ENCODE peak calls at places on chromosomes 4 and X, in five cellular contexts. L is endodermal cell, N is fibroblast of the aortic adventitia, T is cardiac fibroblast, Y is left ventricle myocardium inferior. M is an unnamed sample.

GRCh38 chr4:80610845-80611244 is 275.3 kb downstream of the CFAP299 start:
- DNase-seq in L (no peak), T (peak; percentile 51), Y (no peak), N (peak; percentile 70), M (no peak)

GRCh38 chr4:15918484-15919129 is 19.9 kb downstream of the FGFBP1 start:
- DNase-seq in L (no peak), Y (no peak), T (no peak), N (no peak), M (peak; percentile 29)

GRCh38 chr4:177251237-177251636 is 58.4 kb upstream of the NEIL3 start:
- DNase-seq in T (no peak), Y (no peak), N (no peak), L (no peak), M (no peak)

GRCh38 chrX:155951237-155951789 is 46.2 kb upstream of the IL9R start:
- DNase-seq in T (no peak), L (no peak), N (no peak), Y (no peak), M (no peak)

GRCh38 chr4:3034231-3034630 is 40.1 kb downstream of the HTT-AS start:
- DNase-seq in Y (no peak), T (no peak), L (no peak), N (no peak), M (no peak)

GRCh38 chr4:14221176-14221575 is 593.7 kb upstream of the BOD1L1 start:
- DNase-seq in T (peak; percentile 32), L (no peak), N (peak; percentile 11), Y (no peak), M (no peak)

GRCh38 chr4:73275318-73275654 is 16.7 kb upstream of the ANKRD17 start:
- DNase-seq in L (no peak), Y (no peak), T (no peak), N (no peak), M (no peak)

GRCh38 chr4:168618577-168619265 is 121.9 kb downstream of the PALLD start:
- DNase-seq in T (peak; percentile 90), Y (no peak), L (no peak), N (peak; percentile 64), M (no peak)

GRCh38 chrX:11188664-11189063 is 77.5 kb downstream of the HCCS start:
- DNase-seq in N (peak; percentile 1), T (peak; percentile 48), Y (no peak), L (no peak), M (no peak)

GRCh38 chrX:53190363-53190960 is 34.5 kb downstream of the KDM5C start:
- DNase-seq in T (peak; percentile 2), N (no peak), L (peak; percentile 86), Y (no peak), M (no peak)

GRCh38 chr4:77473509-77473908 is 132.1 kb upstream of the CXCL13 start:
- DNase-seq in L (peak; percentile 64), N (peak; percentile 39), Y (no peak), T (peak; percentile 11), M (no peak)

GRCh38 chrX:70025464-70025863 is 24.3 kb downstream of the AWAT2 start:
- DNase-seq in Y (no peak), T (no peak), L (no peak), N (peak; percentile 71), M (no peak)

GRCh38 chrX:17038277-17038676 is 91.8 kb downstream of the REPS2 start:
- DNase-seq in L (no peak), Y (no peak), N (no peak), T (no peak), M (no peak)

GRCh38 chrX:19349263-19349662 is 5.5 kb downstream of the PDHA1 start:
- DNase-seq in Y (no peak), T (no peak), L (no peak), N (no peak), M (no peak)

GRCh38 chr4:134691915-134692314 is 490.3 kb upstream of the PABPC4L start:
- DNase-seq in Y (no peak), N (no peak), L (no peak), T (no peak), M (no peak)

GRCh38 chr4:83860200-83860599 is 324.3 kb downstream of the GPAT3 start:
- DNase-seq in T (no peak), Y (no peak), L (no peak), N (no peak), M (no peak)

GRCh38 chr4:55066018-55066417 is 59.4 kb downstream of the KDR start:
- DNase-seq in N (no peak), T (no peak), Y (no peak), L (no peak), M (no peak)

GRCh38 chr4:25915359-25915716 is 1.3 kb downstream of the SMIM20 start:
- DNase-seq in T (peak; percentile 88), N (peak; percentile 79), Y (no peak), L (no peak), M (no peak)

GRCh38 chr4:170090667-170091052 is 904 bp upstream of the AADAT start:
- DNase-seq in N (no peak), L (no peak), Y (no peak), T (peak; percentile 36), M (no peak)

GRCh38 chr4:57034571-57034970 is 55.9 kb downstream of the POLR2B start:
- DNase-seq in L (no peak), Y (no peak), T (no peak), N (no peak), M (no peak)

GRCh38 chr4:57039345-57039744 is 60.6 kb downstream of the POLR2B start:
- DNase-seq in L (no peak), T (peak; percentile 40), Y (no peak), N (no peak), M (no peak)

GRCh38 chr4:57043304-57044251 is 64.9 kb downstream of the POLR2B start:
- DNase-seq in Y (no peak), L (no peak), N (peak; percentile 94), T (peak; percentile 81), M (no peak)

GRCh38 chr4:57040510-57040909 is 61.8 kb downstream of the POLR2B start:
- DNase-seq in N (no peak), L (no peak), T (no peak), Y (no peak), M (no peak)

GRCh38 chr4:57037982-57038604 is 59.4 kb downstream of the POLR2B start:
- DNase-seq in Y (peak; percentile 58), L (peak; percentile 93), N (peak; percentile 59), T (peak; percentile 61), M (peak; percentile 82)
- H3K4me3 ChIP-seq in Y (no peak overlapping the region), L (no peak overlapping the region), N (no peak overlapping the region), T (no peak overlapping the region), M (no peak overlapping the region)

DNA sequence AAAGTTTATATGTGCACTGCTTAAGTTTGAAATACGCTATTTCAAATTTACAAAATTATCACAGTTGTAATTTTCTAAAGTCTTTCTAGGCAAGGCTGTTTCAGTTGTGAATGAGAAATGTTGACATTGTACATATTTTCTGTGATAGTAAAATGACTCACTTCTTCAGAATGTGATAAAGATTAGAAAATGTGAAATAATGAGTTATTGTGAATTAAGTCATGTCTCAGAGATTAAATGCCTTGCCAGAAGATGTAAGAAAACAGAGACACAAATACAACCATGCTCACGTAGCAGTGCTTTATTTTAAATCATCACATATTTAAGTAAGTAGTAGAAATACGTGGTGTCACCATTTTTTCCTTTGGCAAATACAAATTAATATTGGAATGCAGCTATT is 770 bp downstream of the CLCN4 start:
- DNase-seq in L (no peak), Y (no peak), T (peak; percentile 51), N (peak; percentile 70), M (no peak)
- H3K4me3 ChIP-seq in L (peak overlapping the region; percentile 78), Y (peak overlapping the region; percentile 59), T (no peak overlapping the region), N (peak overlapping the region; percentile 41), M (peak overlapping the region; percentile 5)

GRCh38 chrX:136201601-136202000 is 49.6 kb downstream of the MAP7D3 start:
- DNase-seq in T (no peak), N (no peak), Y (no peak), L (no peak), M (no peak)

GRCh38 chrX:136198010-136198409 is 50.7 kb downstream of the FHL1 start:
- DNase-seq in N (no peak), L (no peak), Y (no peak), T (no peak), M (no peak)

GRCh38 chrX:136200466-136200865 is 50.7 kb downstream of the MAP7D3 start:
- DNase-seq in T (peak; percentile 50), Y (no peak), N (peak; percentile 38), L (no peak), M (no peak)

GRCh38 chrX:136198678-136199243 is 51.4 kb downstream of the FHL1 start:
- DNase-seq in T (peak; percentile 30), Y (no peak), L (no peak), N (no peak), M (no peak)

DNA sequence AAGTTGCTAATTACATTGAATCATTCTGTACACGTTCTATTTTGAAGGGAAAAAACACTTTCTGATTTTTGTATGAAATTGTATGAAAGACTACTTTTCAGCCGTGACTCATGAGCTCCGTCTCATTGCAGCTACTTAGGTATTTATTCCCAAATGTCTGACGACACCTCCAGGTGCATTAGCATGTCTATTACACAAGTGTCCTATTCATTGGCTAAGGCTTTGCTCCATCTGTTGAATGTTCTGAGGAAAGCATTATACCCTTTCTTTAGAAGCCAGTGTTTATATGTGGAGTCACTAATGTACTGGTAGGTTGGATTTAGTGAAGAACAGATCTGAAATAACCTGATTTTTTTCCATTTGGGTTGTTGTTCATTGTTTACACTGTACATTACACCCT is 51.8 kb downstream of the MAP7D3 start:
- DNase-seq in T (peak; percentile 79), Y (no peak), L (no peak), N (no peak), M (no peak)
- H3K4me3 ChIP-seq in T (no peak overlapping the region), Y (peak overlapping the region; percentile 57), L (no peak overlapping the region), N (no peak overlapping the region), M (no peak overlapping the region)

DNA sequence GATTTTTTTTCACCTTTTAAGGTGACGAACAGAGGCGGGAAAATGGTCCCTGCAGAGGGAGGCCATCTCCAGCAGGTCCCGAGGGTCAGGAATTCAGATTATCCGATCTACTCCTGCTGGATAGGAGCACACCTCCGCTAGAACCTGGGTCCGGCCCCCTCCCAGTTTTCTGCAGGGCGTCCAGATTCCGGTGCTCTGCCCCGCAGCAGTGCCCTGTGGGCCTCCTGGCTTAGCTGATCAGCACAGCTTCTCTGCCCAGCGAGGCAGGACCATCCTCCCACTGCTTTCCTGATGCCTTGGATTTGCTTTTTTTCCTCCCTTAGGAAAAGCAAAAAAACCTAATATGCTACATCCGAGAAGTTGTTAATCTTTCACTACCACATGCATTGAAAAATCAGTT is 2.3 kb downstream of the TBL1X start:
- DNase-seq in T (no peak), L (no peak), Y (no peak), N (no peak), M (no peak)
- H3K4me3 ChIP-seq in T (no peak overlapping the region), L (peak overlapping the region; percentile 74), Y (no peak overlapping the region), N (no peak overlapping the region), M (no peak overlapping the region)